ENCODE peak calls at places on chromosomes 5 and 9, in ten cellular contexts. One of them, this sample, is unnamed.

GRCh38 chr5:80098951-80099350 is 63.8 kb downstream of the THBS4 start:
- DNase-seq in kidney: no peak
- DNase-seq in cardiac muscle cell: no peak
- DNase-seq in upper lobe of right lung: no peak
- DNase-seq in GM12864: no peak
- DNase-seq in AG04450: no peak
- DNase-seq in foreskin fibroblast: no peak
- DNase-seq in MM.1S: no peak
- DNase-seq in ovary: no peak
- DNase-seq in hepatocyte: no peak
- DNase-seq in this sample: no peak

GRCh38 chr9:69771775-69772418 is 12.1 kb upstream of the PTAR1 start:
- DNase-seq in kidney: no peak
- DNase-seq in cardiac muscle cell: no peak
- DNase-seq in upper lobe of right lung: no peak
- DNase-seq in GM12864: no peak
- DNase-seq in AG04450: no peak
- DNase-seq in foreskin fibroblast: peak
- DNase-seq in MM.1S: no peak
- DNase-seq in ovary: no peak
- DNase-seq in hepatocyte: no peak
- DNase-seq in this sample: peak

GRCh38 chr5:24347206-24347605 is 297.6 kb downstream of the CDH10 start:
- DNase-seq in kidney: no peak
- DNase-seq in cardiac muscle cell: no peak
- DNase-seq in upper lobe of right lung: no peak
- DNase-seq in GM12864: no peak
- DNase-seq in AG04450: no peak
- DNase-seq in foreskin fibroblast: no peak
- DNase-seq in MM.1S: no peak
- DNase-seq in ovary: no peak
- DNase-seq in hepatocyte: no peak
- DNase-seq in this sample: no peak

GRCh38 chr9:94757158-94757557 is 30.7 kb downstream of the AOPEP start:
- DNase-seq in kidney: no peak
- DNase-seq in cardiac muscle cell: no peak
- DNase-seq in upper lobe of right lung: no peak
- DNase-seq in GM12864: no peak
- DNase-seq in AG04450: peak
- DNase-seq in foreskin fibroblast: no peak
- DNase-seq in MM.1S: no peak
- DNase-seq in ovary: no peak
- DNase-seq in hepatocyte: no peak
- DNase-seq in this sample: peak

GRCh38 chr9:22044583-22044982 is 35.5 kb upstream of the CDKN2B start:
- DNase-seq in kidney: no peak
- DNase-seq in cardiac muscle cell: no peak
- DNase-seq in upper lobe of right lung: no peak
- DNase-seq in GM12864: no peak
- DNase-seq in AG04450: no peak
- DNase-seq in foreskin fibroblast: peak
- DNase-seq in MM.1S: no peak
- DNase-seq in ovary: no peak
- DNase-seq in hepatocyte: no peak
- DNase-seq in this sample: peak

GRCh38 chr5:43429016-43429415 is 16.8 kb upstream of the CCL28 start:
- DNase-seq in kidney: no peak
- DNase-seq in cardiac muscle cell: no peak
- DNase-seq in upper lobe of right lung: no peak
- DNase-seq in GM12864: no peak
- DNase-seq in AG04450: no peak
- DNase-seq in foreskin fibroblast: no peak
- DNase-seq in MM.1S: no peak
- DNase-seq in ovary: no peak
- DNase-seq in hepatocyte: no peak
- DNase-seq in this sample: no peak

GRCh38 chr9:126851286-126851880 is 9.1 kb upstream of the ZBTB34 start:
- DNase-seq in kidney: no peak
- DNase-seq in cardiac muscle cell: no peak
- DNase-seq in upper lobe of right lung: no peak
- DNase-seq in GM12864: no peak
- DNase-seq in AG04450: no peak
- DNase-seq in foreskin fibroblast: no peak
- DNase-seq in MM.1S: no peak
- DNase-seq in ovary: no peak
- DNase-seq in hepatocyte: no peak
- DNase-seq in this sample: no peak

GRCh38 chr5:76622973-76623596 is at the start of gene F2RL2:
- DNase-seq in kidney: no peak
- DNase-seq in cardiac muscle cell: peak
- DNase-seq in upper lobe of right lung: no peak
- DNase-seq in GM12864: no peak
- DNase-seq in AG04450: peak
- DNase-seq in foreskin fibroblast: peak
- DNase-seq in MM.1S: no peak
- DNase-seq in ovary: no peak
- DNase-seq in hepatocyte: peak
- DNase-seq in this sample: no peak

GRCh38 chr9:95351051-95351450 is 33.5 kb upstream of the FANCC start:
- DNase-seq in kidney: no peak
- DNase-seq in cardiac muscle cell: no peak
- DNase-seq in upper lobe of right lung: no peak
- DNase-seq in GM12864: no peak
- DNase-seq in AG04450: no peak
- DNase-seq in foreskin fibroblast: no peak
- DNase-seq in MM.1S: no peak
- DNase-seq in ovary: no peak
- DNase-seq in hepatocyte: no peak
- DNase-seq in this sample: no peak

GRCh38 chr9:134375430-134376385 is 49.5 kb downstream of the RXRA start:
- DNase-seq in kidney: no peak
- DNase-seq in cardiac muscle cell: peak
- DNase-seq in upper lobe of right lung: no peak
- DNase-seq in GM12864: no peak
- DNase-seq in AG04450: no peak
- DNase-seq in foreskin fibroblast: no peak
- DNase-seq in MM.1S: no peak
- DNase-seq in ovary: peak
- DNase-seq in hepatocyte: no peak
- DNase-seq in this sample: no peak

DNA sequence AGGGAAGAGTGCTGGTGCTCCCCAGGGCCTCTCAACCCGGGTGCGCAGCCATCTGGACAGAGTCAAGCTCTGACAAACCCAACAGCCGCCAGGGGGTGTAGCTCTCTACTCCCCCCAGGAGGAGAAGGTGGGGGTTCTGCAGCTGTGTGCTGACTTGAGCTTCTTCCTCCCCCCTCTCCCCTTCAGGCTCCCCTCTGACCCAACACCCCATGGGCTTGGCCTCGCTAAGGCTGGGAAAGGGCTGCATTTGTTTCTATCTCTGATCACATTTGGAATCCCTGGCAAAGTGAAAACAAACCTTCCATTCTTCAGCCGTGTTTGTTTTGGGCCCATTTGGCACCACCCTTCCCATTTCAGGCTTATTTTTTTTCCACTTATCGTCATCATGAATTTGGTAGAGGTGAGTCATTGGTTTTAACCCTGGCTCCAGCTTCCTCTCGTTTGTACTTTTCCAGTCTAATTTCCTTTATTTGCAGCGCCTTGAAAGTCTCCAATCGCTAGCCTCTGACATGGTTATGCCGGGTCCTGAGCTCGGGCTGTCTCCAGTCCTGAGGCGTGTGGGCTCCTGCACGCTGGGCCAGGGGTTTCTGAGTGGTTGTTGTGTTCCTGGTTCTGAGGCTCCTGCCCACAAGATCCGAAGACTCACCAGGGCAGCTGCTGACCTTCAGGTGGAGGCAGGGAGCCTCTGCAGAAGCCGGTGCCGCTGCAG is 36.1 kb downstream of the DAP start:
- DNase-seq in kidney: peak
- DNase-seq in cardiac muscle cell: no peak
- DNase-seq in upper lobe of right lung: no peak
- DNase-seq in GM12864: no peak
- DNase-seq in AG04450: peak
- DNase-seq in foreskin fibroblast: peak
- DNase-seq in MM.1S: no peak
- DNase-seq in ovary: peak
- DNase-seq in hepatocyte: no peak
- DNase-seq in this sample: no peak
- TF ChIP-seq CTCF in kidney: no peak
- TF ChIP-seq CTCF in cardiac muscle cell: peak
- TF ChIP-seq CTCF in upper lobe of right lung: peak
- TF ChIP-seq CTCF in GM12864: peak
- TF ChIP-seq CTCF in AG04450: peak
- TF ChIP-seq CTCF in foreskin fibroblast: no peak
- TF ChIP-seq CTCF in MM.1S: no peak
- TF ChIP-seq CTCF in ovary: no peak
- TF ChIP-seq CTCF in hepatocyte: no peak
- TF ChIP-seq CTCF in this sample: no peak

DNA sequence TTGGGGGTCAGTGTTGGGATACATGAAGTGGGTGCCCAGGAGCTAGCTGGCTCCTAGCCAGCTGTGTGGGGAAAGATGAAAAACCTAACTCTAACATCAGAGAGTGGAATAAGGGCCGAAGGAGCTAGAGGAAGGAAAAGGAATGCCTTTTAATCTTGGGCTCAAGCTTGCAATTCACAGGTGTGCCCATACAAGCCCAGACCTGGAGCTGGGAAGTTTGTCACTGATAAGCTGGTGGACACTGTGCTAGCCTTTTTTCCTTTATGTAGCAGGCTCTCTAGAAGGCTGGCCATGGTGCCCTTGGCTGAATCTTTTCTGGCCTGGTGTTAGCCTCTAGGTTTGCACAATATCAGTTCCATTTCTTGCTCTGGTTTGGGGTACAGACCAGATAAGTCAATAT is 92.3 kb upstream of the CXCL14 start:
- DNase-seq in kidney: no peak
- DNase-seq in cardiac muscle cell: no peak
- DNase-seq in upper lobe of right lung: no peak
- DNase-seq in GM12864: no peak
- DNase-seq in AG04450: no peak
- DNase-seq in foreskin fibroblast: no peak
- DNase-seq in MM.1S: no peak
- DNase-seq in ovary: no peak
- DNase-seq in hepatocyte: no peak
- DNase-seq in this sample: no peak
- H3K4me3 ChIP-seq in kidney: no peak
- H3K4me3 ChIP-seq in cardiac muscle cell: no peak
- H3K4me3 ChIP-seq in upper lobe of right lung: no peak
- H3K4me3 ChIP-seq in GM12864: no peak
- H3K4me3 ChIP-seq in AG04450: no peak
- H3K4me3 ChIP-seq in foreskin fibroblast: no peak
- H3K4me3 ChIP-seq in MM.1S: no peak
- H3K4me3 ChIP-seq in ovary: no peak
- H3K4me3 ChIP-seq in hepatocyte: no peak
- H3K4me3 ChIP-seq in this sample: no peak

GRCh38 chr5:135833961-135834638 is 363 bp upstream of the SLC25A48 start:
- DNase-seq in kidney: no peak
- DNase-seq in cardiac muscle cell: no peak
- DNase-seq in upper lobe of right lung: no peak
- DNase-seq in GM12864: no peak
- DNase-seq in AG04450: no peak
- DNase-seq in foreskin fibroblast: peak
- DNase-seq in MM.1S: no peak
- DNase-seq in ovary: no peak
- DNase-seq in hepatocyte: no peak
- DNase-seq in this sample: no peak

GRCh38 chr5:135833521-135833920 is 942 bp upstream of the SLC25A48 start:
- DNase-seq in kidney: no peak
- DNase-seq in cardiac muscle cell: no peak
- DNase-seq in upper lobe of right lung: no peak
- DNase-seq in GM12864: no peak
- DNase-seq in AG04450: no peak
- DNase-seq in foreskin fibroblast: no peak
- DNase-seq in MM.1S: no peak
- DNase-seq in ovary: no peak
- DNase-seq in hepatocyte: no peak
- DNase-seq in this sample: no peak

GRCh38 chr5:135832941-135833340 is 1.5 kb upstream of the SLC25A48 start:
- DNase-seq in kidney: no peak
- DNase-seq in cardiac muscle cell: no peak
- DNase-seq in upper lobe of right lung: no peak
- DNase-seq in GM12864: no peak
- DNase-seq in AG04450: no peak
- DNase-seq in foreskin fibroblast: no peak
- DNase-seq in MM.1S: no peak
- DNase-seq in ovary: no peak
- DNase-seq in hepatocyte: no peak
- DNase-seq in this sample: no peak

GRCh38 chr5:135835766-135836165 is 1.3 kb downstream of the SLC25A48 start:
- DNase-seq in kidney: no peak
- DNase-seq in cardiac muscle cell: no peak
- DNase-seq in upper lobe of right lung: no peak
- DNase-seq in GM12864: no peak
- DNase-seq in AG04450: no peak
- DNase-seq in foreskin fibroblast: no peak
- DNase-seq in MM.1S: no peak
- DNase-seq in ovary: no peak
- DNase-seq in hepatocyte: no peak
- DNase-seq in this sample: no peak

GRCh38 chr5:135834639-135835529 is at the start of gene SLC25A48:
- DNase-seq in kidney: peak
- DNase-seq in cardiac muscle cell: peak
- DNase-seq in upper lobe of right lung: peak
- DNase-seq in GM12864: no peak
- DNase-seq in AG04450: no peak
- DNase-seq in foreskin fibroblast: no peak
- DNase-seq in MM.1S: peak
- DNase-seq in ovary: no peak
- DNase-seq in hepatocyte: peak
- DNase-seq in this sample: no peak
- TF ChIP-seq CTCF in kidney: no peak
- TF ChIP-seq CTCF in cardiac muscle cell: peak
- TF ChIP-seq CTCF in upper lobe of right lung: peak
- TF ChIP-seq CTCF in GM12864: no peak
- TF ChIP-seq CTCF in AG04450: no peak
- TF ChIP-seq CTCF in foreskin fibroblast: no peak
- TF ChIP-seq CTCF in MM.1S: peak
- TF ChIP-seq CTCF in ovary: no peak
- TF ChIP-seq CTCF in hepatocyte: peak
- TF ChIP-seq CTCF in this sample: no peak

DNA sequence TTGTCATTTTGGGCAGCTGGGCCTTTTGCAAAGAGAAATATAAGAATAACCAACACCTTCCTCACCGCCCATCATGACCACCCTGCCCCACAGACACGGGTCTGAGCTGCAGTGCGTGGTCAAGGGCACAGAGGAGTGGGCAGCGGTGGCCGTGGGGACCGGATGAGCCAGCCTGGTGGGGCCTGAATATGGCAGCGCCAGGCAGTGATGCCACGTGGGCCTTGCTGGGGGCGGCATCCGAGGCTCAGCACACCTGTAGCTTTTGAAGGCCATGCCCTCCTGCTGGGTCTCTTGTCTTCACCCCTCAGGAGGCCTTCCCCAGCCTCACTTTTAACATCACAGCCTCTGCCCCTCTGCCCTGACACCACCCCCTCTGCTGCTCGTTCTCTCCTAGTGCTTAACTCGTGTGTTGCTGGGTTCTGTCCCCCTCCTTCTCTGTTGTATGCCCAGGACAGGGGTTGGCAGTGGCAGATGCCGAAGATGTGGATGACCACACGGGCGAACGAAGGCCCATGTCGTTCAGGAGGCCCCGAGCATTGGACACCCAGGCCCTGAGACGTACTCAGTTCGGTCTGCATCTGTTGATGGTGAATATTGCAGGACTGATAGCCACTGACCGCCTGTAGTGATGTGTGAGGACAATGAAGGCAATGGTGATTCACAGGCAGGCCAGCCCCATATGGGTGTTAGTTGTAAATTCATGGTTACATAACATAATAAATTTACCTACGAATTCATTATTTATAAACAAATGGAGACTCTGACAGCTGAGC is 46.0 kb downstream of the AHRR start:
- DNase-seq in kidney: peak
- DNase-seq in cardiac muscle cell: no peak
- DNase-seq in upper lobe of right lung: peak
- DNase-seq in GM12864: no peak
- DNase-seq in AG04450: no peak
- DNase-seq in foreskin fibroblast: no peak
- DNase-seq in MM.1S: no peak
- DNase-seq in ovary: no peak
- DNase-seq in hepatocyte: no peak
- DNase-seq in this sample: no peak
- H3K4me3 ChIP-seq in kidney: no peak
- H3K4me3 ChIP-seq in cardiac muscle cell: no peak
- H3K4me3 ChIP-seq in upper lobe of right lung: no peak
- H3K4me3 ChIP-seq in GM12864: no peak
- H3K4me3 ChIP-seq in AG04450: no peak
- H3K4me3 ChIP-seq in foreskin fibroblast: no peak
- H3K4me3 ChIP-seq in MM.1S: no peak
- H3K4me3 ChIP-seq in ovary: no peak
- H3K4me3 ChIP-seq in hepatocyte: no peak
- H3K4me3 ChIP-seq in this sample: no peak

This sample was measured in AG04449.